ENCODE peak calls at places on chromosome 4, in six cellular contexts. W is K562, S is sigmoid colon, N is neural progenitor cell, P is tibial artery, A is NT2/D1. O is an unnamed sample. For H3K27me3, the result is how much of the 10 kb centered on the place peaks cover.

GRCh38 chr4:123997116-123997515 is 600.5 kb downstream of the SPRY1 start:
- DNase-seq in W (no peak), S (no peak), N (peak), P (no peak), A (no peak), O (no peak)

GRCh38 chr4:17662694-17663093 is 48.3 kb downstream of the MED28 start:
- DNase-seq in W (no peak), S (no peak), N (no peak), P (no peak), A (no peak), O (no peak)

GRCh38 chr4:26015133-26015651 is 101.2 kb downstream of the SMIM20 start:
- DNase-seq in W (no peak), S (peak), N (no peak), P (peak), A (no peak), O (no peak)

GRCh38 chr4:176273741-176274140 is 4.7 kb upstream of the ASB5 start:
- DNase-seq in W (no peak), S (no peak), N (no peak), P (no peak), A (no peak), O (no peak)

GRCh38 chr4:3321295-3321889 is 28.6 kb downstream of the RGS12 start:
- DNase-seq in W (no peak), S (peak), N (no peak), P (peak), A (no peak), O (no peak)

GRCh38 chr4:157389751-157390150 is 169.2 kb downstream of the GRIA2 start:
- DNase-seq in W (no peak), S (no peak), N (no peak), P (no peak), A (no peak), O (no peak)

GRCh38 chr4:163949976-163950601 is 455.6 kb downstream of the TMA16 start:
- DNase-seq in W (no peak), S (peak), N (no peak), P (no peak), A (no peak), O (no peak)

GRCh38 chr4:48924416-48924815 is 17.8 kb upstream of the OCIAD2 start:
- DNase-seq in W (no peak), S (no peak), N (no peak), P (no peak), A (no peak), O (no peak)

GRCh38 chr4:143183513-143184216 is 1.1 kb upstream of the USP38 start:
- DNase-seq in W (peak), S (no peak), N (no peak), P (no peak), A (no peak), O (peak)

GRCh38 chr4:24912252-24913098 is at the start of gene CCDC149:
- DNase-seq in W (peak), S (peak), N (peak), P (peak), A (peak), O (peak)

GRCh38 chr4:148288448-148288847 is 153.8 kb downstream of the NR3C2 start:
- DNase-seq in W (no peak), S (no peak), N (no peak), P (no peak), A (no peak), O (no peak)

GRCh38 chr4:144582975-144583374 is 63.0 kb upstream of the HHIP start:
- DNase-seq in W (no peak), S (no peak), N (no peak), P (no peak), A (no peak), O (no peak)

GRCh38 chr4:147599206-147599605 is 18.0 kb upstream of the TMEM184C start:
- DNase-seq in W (no peak), S (no peak), N (no peak), P (no peak), A (no peak), O (no peak)

GRCh38 chr4:144894525-144894924 is 203.5 kb downstream of the ANAPC10 start:
- DNase-seq in W (no peak), S (no peak), N (no peak), P (peak), A (no peak), O (no peak)

GRCh38 chr4:56937262-56937661 is 29.6 kb downstream of the REST start:
- DNase-seq in W (peak), S (no peak), N (no peak), P (no peak), A (no peak), O (no peak)

GRCh38 chr4:55121246-55121645 is 4.1 kb downstream of the KDR start:
- DNase-seq in W (no peak), S (no peak), N (no peak), P (no peak), A (no peak), O (no peak)

GRCh38 chr4:73070072-73070385 is 513 bp upstream of the COX18 start:
- DNase-seq in W (no peak), S (no peak), N (no peak), P (no peak), A (no peak), O (no peak)

GRCh38 chr4:18935956-18936355 is 914.4 kb upstream of the LCORL start:
- DNase-seq in W (no peak), S (no peak), N (peak), P (no peak), A (no peak), O (peak)

GRCh38 chr4:176099314-176099713 is 33.7 kb downstream of the WDR17 start:
- DNase-seq in W (no peak), S (no peak), N (no peak), P (no peak), A (no peak), O (no peak)

GRCh38 chr4:182301736-182302135 is 58.5 kb downstream of the TENM3 start:
- DNase-seq in W (no peak), S (no peak), N (no peak), P (no peak), A (no peak), O (no peak)

GRCh38 chr4:138910201-138910913 is 105.2 kb upstream of the NOCT start:
- DNase-seq in W (no peak), S (no peak), N (no peak), P (no peak), A (no peak), O (no peak)

GRCh38 chr4:132001542-132001941 is 1147.6 kb upstream of the PCDH10 start:
- DNase-seq in W (no peak), S (no peak), N (no peak), P (no peak), A (no peak), O (no peak)

GRCh38 chr4:177171588-177171987 is 138.1 kb upstream of the NEIL3 start:
- DNase-seq in W (no peak), S (no peak), N (no peak), P (no peak), A (no peak), O (no peak)

GRCh38 chr4:93018243-93018642 is 714.5 kb downstream of the GRID2 start:
- DNase-seq in W (no peak), S (no peak), N (no peak), P (no peak), A (no peak), O (no peak)

GRCh38 chr4:11512861-11513260 is 84.2 kb upstream of the HS3ST1 start:
- DNase-seq in W (no peak), S (no peak), N (no peak), P (no peak), A (no peak), O (no peak)

GRCh38 chr4:174672276-174672675 is 150.0 kb upstream of the HPGD start:
- DNase-seq in W (no peak), S (no peak), N (no peak), P (no peak), A (no peak), O (no peak)

GRCh38 chr4:138405439-138405838 is 163.3 kb upstream of the SLC7A11 start:
- DNase-seq in W (no peak), S (no peak), N (no peak), P (no peak), A (no peak), O (no peak)

GRCh38 chr4:39823193-39823592 is 125.3 kb downstream of the UBE2K start:
- DNase-seq in W (no peak), S (no peak), N (no peak), P (no peak), A (no peak), O (no peak)

GRCh38 chr4:83830138-83830537 is 294.2 kb downstream of the GPAT3 start:
- DNase-seq in W (peak), S (no peak), N (no peak), P (no peak), A (no peak), O (no peak)

GRCh38 chr4:1052231-1052671 is 40.8 kb downstream of the FGFRL1 start:
- DNase-seq in W (no peak), S (peak), N (peak), P (peak), A (no peak), O (no peak)

GRCh38 chr4:651884-652642 is 22.0 kb downstream of the ATP5ME start:
- DNase-seq in W (no peak), S (no peak), N (no peak), P (no peak), A (no peak), O (no peak)

GRCh38 chr4:13535118-13535517 is 9.2 kb downstream of the NKX3-2 start:
- DNase-seq in W (no peak), S (peak), N (peak), P (no peak), A (no peak), O (no peak)
- H3K27me3 ChIP-seq in W (under half), S (under half), N (half or more), P (under half), A (under half), O (under half)

GRCh38 chr4:6373541-6374410 is 98.6 kb downstream of the PPP2R2C start:
- DNase-seq in W (no peak), S (no peak), N (no peak), P (no peak), A (no peak), O (no peak)
- H3K27me3 ChIP-seq in W (under half), S (under half), N (under half), P (under half), A (under half), O (under half)

GRCh38 chr4:8158710-8159521 is at the start of gene ABLIM2:
- DNase-seq in W (peak), S (peak), N (peak), P (peak), A (peak), O (peak)
- H3K27me3 ChIP-seq in W (under half), S (under half), N (half or more), P (under half), A (half or more), O (under half)

DNA sequence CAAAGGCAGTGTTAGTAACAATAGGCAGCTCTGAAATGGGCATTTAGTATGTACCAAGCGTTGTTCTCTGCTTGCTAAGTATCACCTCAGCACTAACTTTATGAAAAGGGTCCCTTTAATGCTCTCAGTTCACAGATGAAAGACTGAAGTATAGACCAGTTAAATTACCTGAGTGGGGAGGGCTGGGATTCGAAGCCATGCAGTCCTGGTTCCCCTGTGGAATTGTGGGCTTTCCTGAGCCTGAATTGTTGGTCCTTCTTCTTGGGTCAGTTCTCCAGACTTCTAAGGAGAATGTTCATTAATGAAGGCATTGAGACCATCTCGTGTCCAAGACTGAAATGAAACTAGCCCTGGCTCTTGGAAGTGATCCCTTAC is 7.7 kb upstream of the PRDM8 start:
- DNase-seq in W (no peak), S (no peak), N (no peak), P (no peak), A (no peak), O (no peak)
- H3K27me3 ChIP-seq in W (under half), S (under half), N (half or more), P (under half), A (half or more), O (under half)

GRCh38 chr4:108766058-108766457 is 3.2 kb upstream of the ETNPPL start:
- DNase-seq in W (no peak), S (no peak), N (no peak), P (no peak), A (no peak), O (no peak)

GRCh38 chr4:108763981-108764380 is 1.1 kb upstream of the ETNPPL start:
- DNase-seq in W (no peak), S (no peak), N (no peak), P (no peak), A (no peak), O (no peak)

GRCh38 chr4:108758498-108758897 is 4.4 kb downstream of the ETNPPL start:
- DNase-seq in W (no peak), S (no peak), N (no peak), P (no peak), A (no peak), O (no peak)

GRCh38 chr4:108763226-108763593 is 357 bp upstream of the ETNPPL start:
- DNase-seq in W (peak), S (no peak), N (no peak), P (no peak), A (no peak), O (no peak)

GRCh38 chr4:108762559-108763225 is at the start of gene ETNPPL:
- DNase-seq in W (no peak), S (peak), N (peak), P (no peak), A (peak), O (peak)
- H3K27me3 ChIP-seq in W (under half), S (under half), N (under half), P (under half), A (under half), O (under half)

GRCh38 chr4:13921805-13922204 is 294.3 kb upstream of the BOD1L1 start:
- DNase-seq in W (no peak), S (no peak), N (no peak), P (no peak), A (no peak), O (no peak)
- H3K27me3 ChIP-seq in W (under half), S (under half), N (under half), P (under half), A (under half), O (under half)

GRCh38 chr4:185109736-185110135 is 33.3 kb upstream of the SLC25A4 start:
- DNase-seq in W (no peak), S (no peak), N (no peak), P (no peak), A (no peak), O (no peak)
- H3K27me3 ChIP-seq in W (under half), S (under half), N (under half), P (under half), A (under half), O (under half)

DNA sequence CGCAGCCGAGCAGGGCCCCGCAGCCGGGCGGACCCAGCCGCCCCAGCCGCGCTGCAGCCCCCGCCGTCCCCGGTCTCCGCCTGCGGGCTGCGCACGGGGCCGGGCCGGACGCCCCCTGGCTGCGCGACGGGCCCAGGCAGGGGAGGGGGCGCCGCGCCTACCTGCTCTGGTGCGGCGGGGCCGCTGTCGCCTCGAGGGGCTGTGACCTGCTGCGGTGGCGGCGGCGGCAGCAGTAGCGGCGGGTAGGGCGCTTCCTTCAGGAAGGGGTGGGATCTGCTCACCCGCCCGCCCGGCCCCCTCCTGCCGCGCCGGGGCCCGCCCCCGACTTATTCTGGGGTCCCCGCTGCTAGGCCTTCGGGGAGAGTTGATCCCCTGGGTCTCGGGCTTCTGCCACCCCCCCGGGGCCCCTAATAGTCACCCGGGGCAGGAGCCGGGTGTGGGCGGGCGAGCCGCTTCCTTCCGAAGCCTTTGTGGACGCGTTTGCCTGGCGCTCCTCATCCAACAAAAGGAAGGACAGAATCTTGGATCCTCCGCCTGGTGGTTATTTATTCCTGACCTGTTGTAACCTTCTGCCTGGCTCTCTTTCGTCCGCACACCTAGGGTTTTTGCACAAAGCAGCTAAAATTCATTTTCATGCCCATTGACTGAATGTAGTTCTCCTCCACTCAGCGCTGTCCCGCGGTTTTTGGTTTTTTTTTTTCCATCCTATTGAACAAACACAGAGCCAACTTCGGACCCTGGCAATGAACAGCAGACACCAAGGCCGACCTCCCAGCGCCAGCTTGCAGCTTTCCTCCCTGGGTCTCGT is at the start of gene TMEM150C:
- DNase-seq in W (no peak), S (no peak), N (peak), P (no peak), A (no peak), O (peak)
- H3K27me3 ChIP-seq in W (under half), S (under half), N (under half), P (under half), A (under half), O (under half)

O was measured in HAP-1.